ENCODE peak calls at places on chromosomes 7 and 10, in nine cellular contexts. H is ovary; S is CD4-positive, CD25-positive, alpha-beta regulatory T cell; Z is keratinocyte; X is stomach; I is Panc1; K is CD8-positive, alpha-beta T cell; U is K562; E is tibial artery. B is an unnamed sample. For H3K4me1, the result is how much of the 10 kb centered on the place peaks cover.

GRCh38 chr7:87128883-87129282 is 23.4 kb upstream of the DMTF1 start:
- DNase-seq in H (no peak), S (no peak), Z (no peak), X (no peak), I (no peak), K (no peak), U (no peak), E (no peak), B (peak)

GRCh38 chr7:131527462-131527861 is 29.0 kb downstream of the PODXL start:
- DNase-seq in H (no peak), S (no peak), Z (no peak), X (no peak), I (no peak), K (no peak), U (no peak), E (no peak), B (no peak)

GRCh38 chr7:74293577-74293908 is 4.3 kb downstream of the CLIP2 start:
- DNase-seq in H (no peak), S (no peak), Z (no peak), X (no peak), I (no peak), K (no peak), U (no peak), E (no peak), B (no peak)

GRCh38 chr10:88205842-88206446 is 342.5 kb downstream of the PTEN start:
- DNase-seq in H (no peak), S (no peak), Z (no peak), X (no peak), I (no peak), K (no peak), U (no peak), E (no peak), B (no peak)

GRCh38 chr7:152158801-152159587 is 133.5 kb downstream of the GALNT11 start:
- DNase-seq in H (no peak), S (no peak), Z (no peak), X (no peak), I (no peak), K (no peak), U (no peak), E (no peak), B (peak)

GRCh38 chr10:73585223-73585784 is 5.8 kb downstream of the USP54 start:
- DNase-seq in H (no peak), S (no peak), Z (no peak), X (no peak), I (no peak), K (no peak), U (no peak), E (no peak), B (no peak)

GRCh38 chr10:74419491-74420466 is 268.8 kb downstream of the ADK start:
- DNase-seq in H (no peak), S (peak), Z (no peak), X (no peak), I (no peak), K (no peak), U (peak), E (no peak), B (no peak)

GRCh38 chr10:82742901-82743300 is 867.9 kb downstream of the NRG3 start:
- DNase-seq in H (no peak), S (no peak), Z (no peak), X (no peak), I (no peak), K (no peak), U (no peak), E (no peak), B (no peak)

GRCh38 chr7:111762799-111763198 is 200.5 kb upstream of the IMMP2L start:
- DNase-seq in H (no peak), S (no peak), Z (no peak), X (no peak), I (no peak), K (no peak), U (no peak), E (no peak), B (no peak)

GRCh38 chr7:5780801-5781496 is 514 bp downstream of the RNF216 start:
- DNase-seq in H (peak), S (no peak), Z (no peak), X (peak), I (no peak), K (peak), U (peak), E (peak), B (peak)

GRCh38 chr7:2003451-2003930 is 229.3 kb downstream of the MAD1L1 start:
- DNase-seq in H (no peak), S (no peak), Z (no peak), X (no peak), I (no peak), K (no peak), U (no peak), E (peak), B (no peak)

GRCh38 chr10:58651040-58651439 is 138.4 kb downstream of the BICC1 start:
- DNase-seq in H (peak), S (no peak), Z (no peak), X (no peak), I (no peak), K (no peak), U (no peak), E (no peak), B (peak)

GRCh38 chr10:25177754-25178135 is 2.9 kb downstream of the GPR158 start:
- DNase-seq in H (no peak), S (no peak), Z (no peak), X (no peak), I (no peak), K (no peak), U (no peak), E (no peak), B (no peak)

GRCh38 chr10:9103301-9103700 is 1048.8 kb downstream of the GATA3 start:
- DNase-seq in H (no peak), S (no peak), Z (no peak), X (no peak), I (no peak), K (no peak), U (no peak), E (no peak), B (no peak)

GRCh38 chr7:74074731-74075130 is 8.9 kb upstream of the LIMK1 start:
- DNase-seq in H (no peak), S (no peak), Z (no peak), X (no peak), I (no peak), K (no peak), U (no peak), E (no peak), B (no peak)

GRCh38 chr7:78062214-78062613 is 263.6 kb downstream of the PHTF2 start:
- DNase-seq in H (no peak), S (no peak), Z (no peak), X (peak), I (no peak), K (no peak), U (no peak), E (no peak), B (no peak)

GRCh38 chr10:133276100-133276434 is 601 bp downstream of the ADAM8 start:
- DNase-seq in H (no peak), S (no peak), Z (no peak), X (no peak), I (no peak), K (no peak), U (no peak), E (no peak), B (no peak)

GRCh38 chr10:9670911-9671310 is 1346.8 kb upstream of the CELF2 start:
- DNase-seq in H (no peak), S (no peak), Z (no peak), X (no peak), I (no peak), K (no peak), U (no peak), E (no peak), B (no peak)

GRCh38 chr10:98419456-98420261 is 4.7 kb upstream of the PYROXD2 start:
- DNase-seq in H (no peak), S (no peak), Z (no peak), X (no peak), I (no peak), K (peak), U (no peak), E (peak), B (no peak)

GRCh38 chr10:21499910-21500577 is 25.4 kb downstream of the SKIDA1 start:
- DNase-seq in H (peak), S (no peak), Z (no peak), X (no peak), I (no peak), K (no peak), U (no peak), E (no peak), B (peak)

GRCh38 chr7:37488163-37488759 is 39.6 kb upstream of the ELMO1 start:
- DNase-seq in H (no peak), S (no peak), Z (no peak), X (no peak), I (no peak), K (no peak), U (no peak), E (no peak), B (no peak)

GRCh38 chr10:27158421-27158820 is 3.3 kb downstream of the MASTL start:
- DNase-seq in H (no peak), S (no peak), Z (no peak), X (no peak), I (no peak), K (no peak), U (no peak), E (no peak), B (no peak)

GRCh38 chr10:77320852-77321496 is 316.6 kb downstream of the KCNMA1 start:
- DNase-seq in H (no peak), S (no peak), Z (no peak), X (no peak), I (no peak), K (no peak), U (no peak), E (no peak), B (peak)

GRCh38 chr7:34153680-34154270 is 248.4 kb downstream of the BMPER start:
- DNase-seq in H (no peak), S (no peak), Z (no peak), X (no peak), I (no peak), K (no peak), U (no peak), E (no peak), B (no peak)

GRCh38 chr10:93485690-93486089 is 3.6 kb upstream of the MYOF start:
- DNase-seq in H (no peak), S (no peak), Z (no peak), X (no peak), I (no peak), K (no peak), U (no peak), E (no peak), B (no peak)

GRCh38 chr10:63713191-63714144 is 192.3 kb downstream of the REEP3 start:
- DNase-seq in H (peak), S (no peak), Z (no peak), X (peak), I (no peak), K (no peak), U (no peak), E (no peak), B (peak)

GRCh38 chr10:128870830-128871597 is 596.0 kb upstream of the MGMT start:
- DNase-seq in H (no peak), S (no peak), Z (no peak), X (no peak), I (no peak), K (no peak), U (no peak), E (peak), B (no peak)

GRCh38 chr7:36287371-36288241 is 102.1 kb upstream of the ANLN start:
- DNase-seq in H (no peak), S (peak), Z (no peak), X (no peak), I (peak), K (peak), U (no peak), E (no peak), B (no peak)

GRCh38 chr10:7649673-7650330 is 17.0 kb downstream of the ITIH5 start:
- DNase-seq in H (no peak), S (no peak), Z (no peak), X (no peak), I (no peak), K (no peak), U (no peak), E (peak), B (no peak)

GRCh38 chr10:132670546-132670945 is 115.4 kb downstream of the NKX6-2 start:
- DNase-seq in H (no peak), S (no peak), Z (no peak), X (no peak), I (no peak), K (no peak), U (no peak), E (peak), B (no peak)

GRCh38 chr10:49620841-49621378 is 7.1 kb downstream of the CHAT start:
- DNase-seq in H (no peak), S (no peak), Z (no peak), X (no peak), I (no peak), K (no peak), U (no peak), E (peak), B (no peak)

GRCh38 chr10:50286517-50286916 is 35.2 kb upstream of the ASAH2 start:
- DNase-seq in H (no peak), S (no peak), Z (no peak), X (no peak), I (no peak), K (no peak), U (no peak), E (no peak), B (peak)

GRCh38 chr10:43931308-43931930 is 282.7 kb upstream of the ZNF32 start:
- DNase-seq in H (no peak), S (no peak), Z (no peak), X (no peak), I (no peak), K (no peak), U (no peak), E (no peak), B (peak)

DNA sequence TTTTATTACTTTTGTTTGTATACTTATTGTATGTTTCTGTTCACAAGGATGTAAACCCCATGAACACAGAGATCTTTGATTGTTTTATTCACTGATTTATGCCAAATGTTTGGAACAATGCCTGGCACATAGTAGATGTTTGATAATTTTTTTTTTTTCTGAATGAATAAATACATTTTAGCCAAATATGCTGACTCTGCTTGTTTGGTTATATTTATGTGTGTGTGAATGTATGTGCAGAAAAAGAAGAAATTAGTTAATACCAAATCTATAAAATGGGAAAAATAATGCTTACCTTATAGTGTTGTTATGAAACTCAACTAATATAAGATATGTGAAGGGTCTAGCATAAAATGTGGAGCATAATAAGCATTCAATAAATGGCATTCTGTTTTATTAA is 203.9 kb downstream of the MDFIC start:
- DNase-seq in H (no peak), S (no peak), Z (no peak), X (no peak), I (no peak), K (no peak), U (no peak), E (no peak), B (no peak)
- H3K4me1 ChIP-seq in H (under half), S (under half), Z (under half), X (under half), I (under half), K (under half), U (under half), E (under half), B (under half)

DNA sequence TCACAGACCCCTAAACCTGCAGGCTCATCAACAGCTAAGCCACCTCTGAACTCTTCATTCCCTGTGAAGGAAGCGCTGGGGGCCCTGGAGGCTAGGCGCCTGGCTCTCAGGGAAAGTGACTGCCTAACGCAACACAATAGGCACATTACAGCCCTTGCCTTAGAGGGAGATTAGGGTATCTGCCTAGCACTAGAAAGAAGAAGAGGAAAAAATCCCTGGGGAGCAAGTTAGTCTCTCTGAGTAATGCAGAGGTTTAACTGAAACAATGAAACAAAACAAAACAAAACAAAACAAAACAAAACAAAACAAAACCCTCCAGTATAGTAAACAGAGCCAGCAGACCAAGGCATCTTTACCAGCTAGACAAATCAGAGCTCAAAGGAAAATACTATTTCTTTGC is 2.6 kb downstream of the ZNF777 start:
- DNase-seq in H (no peak), S (no peak), Z (no peak), X (no peak), I (no peak), K (no peak), U (no peak), E (no peak), B (no peak)
- H3K27ac ChIP-seq in H (no peak), S (no peak), Z (no peak), X (no peak), I (no peak), K (no peak), U (no peak), E (no peak), B (no peak)

GRCh38 chr7:76356823-76357222 is 2.0 kb downstream of the YWHAG start:
- DNase-seq in H (no peak), S (no peak), Z (no peak), X (no peak), I (no peak), K (no peak), U (no peak), E (no peak), B (no peak)
- H3K4me1 ChIP-seq in H (under half), S (under half), Z (under half), X (under half), I (under half), K (under half), U (under half), E (under half), B (under half)

GRCh38 chr7:42945821-42946615 is 13.8 kb downstream of the MRPL32 start:
- DNase-seq in H (no peak), S (no peak), Z (no peak), X (no peak), I (no peak), K (no peak), U (peak), E (no peak), B (no peak)
- H3K27ac ChIP-seq in H (no peak), S (no peak), Z (no peak), X (no peak), I (no peak), K (no peak), U (peak), E (no peak), B (no peak)

GRCh38 chr7:94436018-94436604 is 41.4 kb downstream of the COL1A2 start:
- DNase-seq in H (peak), S (peak), Z (no peak), X (peak), I (peak), K (peak), U (peak), E (peak), B (peak)
- H3K4me1 ChIP-seq in H (under half), S (under half), Z (under half), X (under half), I (under half), K (under half), U (under half), E (under half), B (under half)

DNA sequence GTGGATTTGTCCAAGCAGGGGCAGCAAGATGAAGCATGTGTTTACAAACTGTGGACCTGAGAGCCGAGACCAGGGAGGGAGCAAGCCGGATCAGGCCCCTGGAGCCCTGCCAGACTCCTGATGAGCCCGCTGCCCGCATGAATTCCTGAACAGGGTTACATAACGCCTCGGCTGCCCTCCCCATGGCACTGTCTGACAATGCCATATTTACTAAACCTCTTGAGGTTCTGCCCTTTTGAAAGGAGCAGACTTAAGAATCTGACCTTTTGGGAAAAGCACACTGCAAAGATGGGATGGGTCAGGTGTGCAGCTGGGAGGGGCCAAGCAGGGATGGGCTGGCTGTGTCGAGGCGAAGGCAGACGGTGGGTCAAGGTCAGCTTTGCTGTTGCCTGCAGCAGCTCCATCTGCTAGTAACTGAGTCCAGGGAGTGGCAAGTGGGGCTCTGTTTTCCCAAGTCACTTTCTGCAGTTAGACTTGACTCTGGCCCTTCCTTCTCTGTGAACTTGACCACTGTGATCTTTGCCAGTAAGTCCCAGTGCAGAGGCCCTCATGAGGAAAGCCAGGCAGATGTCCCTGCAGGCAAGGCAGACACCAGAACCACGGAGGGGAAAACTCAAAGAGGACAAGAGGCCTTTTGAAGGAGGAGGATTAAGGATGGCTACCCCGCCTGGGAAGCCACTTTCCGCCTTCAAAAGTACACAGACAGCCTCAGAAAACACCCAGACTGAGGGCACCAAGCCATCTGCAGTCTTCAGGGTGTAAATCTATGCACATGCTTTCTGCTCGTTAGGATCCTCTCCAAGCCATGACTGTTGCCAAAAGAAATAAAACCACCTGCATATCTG is 175.8 kb downstream of the TNS3 start:
- DNase-seq in H (peak), S (no peak), Z (no peak), X (peak), I (no peak), K (no peak), U (no peak), E (peak), B (peak)
- H3K27ac ChIP-seq in H (peak), S (no peak), Z (no peak), X (peak), I (peak), K (no peak), U (no peak), E (peak), B (no peak)

DNA sequence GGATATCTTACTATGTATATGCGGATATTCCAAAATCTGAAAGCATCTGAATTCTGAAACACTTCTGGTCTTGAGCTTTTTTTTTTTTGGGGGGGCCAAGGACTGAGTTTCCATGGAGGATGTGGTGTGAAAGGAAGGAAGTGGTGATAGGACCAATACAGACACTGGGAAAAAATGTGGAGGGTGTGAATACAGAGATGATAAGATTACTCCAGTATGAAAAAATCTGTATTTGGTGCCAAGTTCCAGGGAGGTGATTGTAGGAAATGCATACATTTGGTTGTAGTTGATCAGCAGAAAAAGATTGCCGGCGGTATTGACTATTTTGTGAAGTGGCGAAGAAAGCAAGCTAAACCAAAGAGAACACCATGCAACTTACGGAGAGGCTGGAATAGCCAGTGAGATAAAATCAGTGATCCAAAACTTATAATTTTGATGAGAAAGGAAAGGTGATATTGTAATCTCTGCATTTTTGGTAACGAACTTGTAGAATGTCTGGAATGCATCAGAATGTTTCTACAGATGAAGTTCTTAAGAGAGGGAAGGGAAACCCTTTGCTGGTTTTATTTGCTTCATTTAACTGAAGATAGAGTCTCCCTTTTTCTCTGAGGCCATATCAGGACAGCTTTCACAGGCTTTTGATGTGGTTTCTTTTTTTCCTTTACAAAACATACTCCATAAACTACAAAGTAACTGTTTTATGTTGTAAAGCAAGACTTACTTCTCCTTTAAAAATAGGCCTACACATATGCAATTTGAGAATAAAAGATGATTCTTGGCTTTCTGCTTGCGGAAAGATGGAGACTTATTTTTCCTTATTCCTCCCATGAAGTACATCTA is 6.0 kb downstream of the WDR37 start:
- DNase-seq in H (no peak), S (no peak), Z (no peak), X (no peak), I (no peak), K (no peak), U (no peak), E (no peak), B (no peak)
- H3K4me1 ChIP-seq in H (under half), S (under half), Z (half or more), X (under half), I (under half), K (half or more), U (under half), E (under half), B (under half)

GRCh38 chr10:62096534-62096933 is 172.1 kb downstream of the RTKN2 start:
- DNase-seq in H (no peak), S (no peak), Z (no peak), X (no peak), I (no peak), K (no peak), U (no peak), E (no peak), B (no peak)
- H3K27ac ChIP-seq in H (peak), S (no peak), Z (no peak), X (peak), I (peak), K (no peak), U (no peak), E (peak), B (no peak)

B was measured in cardiac muscle cell.